ENCODE peak calls at places on chromosome 5, in eight cellular contexts. L is epithelial cell of esophagus, E is spleen, Q is uterus, Y is tibial nerve, W is right lobe of liver, X is mucosa of descending colon, G is astrocyte. D is an unnamed sample.

GRCh38 chr5:66151030-66151429 is 6.9 kb downstream of the SREK1 start:
- DNase-seq in L (no peak), E (no peak), Q (no peak), Y (no peak), W (no peak), X (no peak), G (no peak), D (no peak)

GRCh38 chr5:53194086-53194485 is 84.5 kb upstream of the MOCS2 start:
- DNase-seq in L (no peak), E (no peak), Q (no peak), Y (no peak), W (no peak), X (no peak), G (peak; percentile 18), D (peak; percentile 40)

GRCh38 chr5:135386886-135387628 is 12.0 kb downstream of the MACROH2A1 start:
- DNase-seq in L (peak; percentile 98), E (peak; percentile 80), Q (no peak), Y (peak; percentile 59), W (no peak), X (peak; percentile 55), G (peak; percentile 90), D (peak; percentile 98)

GRCh38 chr5:88683506-88684135 is 199.4 kb downstream of the MEF2C start:
- DNase-seq in L (no peak), E (no peak), Q (no peak), Y (no peak), W (no peak), X (no peak), G (peak; percentile 85), D (no peak)

GRCh38 chr5:173796746-173797495 is 91.2 kb upstream of the CPEB4 start:
- DNase-seq in L (no peak), E (no peak), Q (no peak), Y (no peak), W (peak; percentile 40), X (no peak), G (no peak), D (no peak)

GRCh38 chr5:80754900-80755299 is 100.1 kb upstream of the DHFR start:
- DNase-seq in L (no peak), E (no peak), Q (no peak), Y (peak; percentile 33), W (no peak), X (no peak), G (peak; percentile 63), D (no peak)

GRCh38 chr5:181171782-181172181 is 24.4 kb downstream of the OR2V2 start:
- DNase-seq in L (no peak), E (no peak), Q (no peak), Y (no peak), W (no peak), X (no peak), G (no peak), D (no peak)

GRCh38 chr5:144691936-144692335 is 521.3 kb downstream of the KCTD16 start:
- DNase-seq in L (no peak), E (no peak), Q (no peak), Y (no peak), W (no peak), X (no peak), G (peak; percentile 22), D (no peak)

GRCh38 chr5:1897386-1897785 is 14.7 kb upstream of the IRX4 start:
- DNase-seq in L (no peak), E (peak; percentile 50), Q (no peak), Y (no peak), W (no peak), X (no peak), G (no peak), D (no peak)
- H3K4me3 ChIP-seq in L (no peak overlapping the region), E (no peak overlapping the region), Q (no peak overlapping the region), Y (no peak overlapping the region), W (no peak overlapping the region), X (no peak overlapping the region), G (no peak overlapping the region), D (no peak overlapping the region)

DNA sequence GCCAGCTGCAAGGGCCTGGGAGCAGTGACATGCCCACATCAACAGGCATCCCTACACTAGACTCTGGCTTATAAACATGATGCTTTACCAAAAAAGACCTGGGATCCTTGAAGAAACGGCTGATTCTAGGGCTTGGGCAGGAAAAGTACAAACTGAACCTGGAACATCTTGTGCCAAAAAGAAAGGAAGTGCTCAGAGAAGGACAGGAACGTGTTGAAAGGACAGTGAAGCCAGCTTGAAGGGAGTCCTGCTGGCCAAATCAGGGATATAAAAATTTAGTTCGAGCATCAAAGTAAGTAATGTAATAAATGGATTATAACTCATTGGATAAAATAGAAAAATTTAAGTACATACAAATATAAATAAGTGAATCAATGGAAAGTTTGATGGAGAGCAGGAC is 58.1 kb downstream of the ALDH7A1 start:
- DNase-seq in L (no peak), E (no peak), Q (no peak), Y (no peak), W (no peak), X (no peak), G (no peak), D (no peak)
- TF ChIP-seq CTCF in L (no peak), E (no peak), Q (no peak), Y (no peak), W (peak; percentile 15), X (no peak), G (no peak), D (no peak)

GRCh38 chr5:150618188-150618587 is 22.3 kb upstream of the SYNPO start:
- DNase-seq in L (no peak), E (no peak), Q (no peak), Y (no peak), W (no peak), X (no peak), G (no peak), D (no peak)
- H3K4me3 ChIP-seq in L (no peak overlapping the region), E (no peak overlapping the region), Q (no peak overlapping the region), Y (no peak overlapping the region), W (no peak overlapping the region), X (no peak overlapping the region), G (no peak overlapping the region), D (no peak overlapping the region)

DNA sequence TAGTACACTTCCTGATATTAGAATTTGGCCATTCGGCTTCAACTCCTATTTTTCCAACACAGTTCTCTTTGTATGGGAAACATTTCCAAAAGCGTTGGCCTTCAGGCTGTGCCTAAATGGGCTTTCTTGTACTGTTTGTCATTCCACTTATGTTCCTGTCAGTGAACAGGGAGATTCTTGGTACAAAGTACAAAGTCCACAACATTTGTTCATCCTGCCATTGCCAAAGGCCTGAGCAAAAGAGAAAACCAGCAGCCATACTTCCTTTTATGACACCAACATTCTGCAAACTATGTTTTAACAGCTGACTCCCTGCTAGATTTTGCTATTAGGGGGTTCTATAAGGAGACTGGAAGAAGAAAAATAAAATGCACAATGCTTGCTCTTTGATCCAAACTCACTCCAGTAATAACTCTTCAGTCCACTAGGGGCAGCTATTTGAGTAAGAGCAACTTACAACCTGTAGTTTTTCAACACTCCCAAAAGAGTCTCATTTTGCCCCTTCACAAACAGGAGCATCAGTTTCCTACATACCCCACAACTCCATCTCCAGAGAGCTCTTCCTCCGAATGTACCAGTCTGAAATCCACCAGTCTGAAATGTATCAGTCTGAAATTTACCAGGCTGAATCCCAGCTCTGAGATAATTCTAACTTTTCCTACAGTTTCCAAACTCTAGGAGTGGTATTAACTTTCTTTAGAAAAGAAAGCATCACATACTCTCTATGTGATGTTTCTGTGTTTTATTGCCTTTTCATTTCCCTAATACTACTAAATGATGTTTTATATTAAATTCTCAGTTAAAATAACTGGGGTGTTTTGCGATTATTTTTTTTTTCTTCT is 693.8 kb downstream of the DNAH5 start:
- DNase-seq in L (peak; percentile 30), E (no peak), Q (no peak), Y (no peak), W (no peak), X (no peak), G (no peak), D (peak; percentile 1)
- TF ChIP-seq CTCF in L (peak; percentile 55), E (no peak), Q (no peak), Y (peak; percentile 17), W (peak; percentile 26), X (no peak), G (peak; percentile 43), D (peak; percentile 47)

DNA sequence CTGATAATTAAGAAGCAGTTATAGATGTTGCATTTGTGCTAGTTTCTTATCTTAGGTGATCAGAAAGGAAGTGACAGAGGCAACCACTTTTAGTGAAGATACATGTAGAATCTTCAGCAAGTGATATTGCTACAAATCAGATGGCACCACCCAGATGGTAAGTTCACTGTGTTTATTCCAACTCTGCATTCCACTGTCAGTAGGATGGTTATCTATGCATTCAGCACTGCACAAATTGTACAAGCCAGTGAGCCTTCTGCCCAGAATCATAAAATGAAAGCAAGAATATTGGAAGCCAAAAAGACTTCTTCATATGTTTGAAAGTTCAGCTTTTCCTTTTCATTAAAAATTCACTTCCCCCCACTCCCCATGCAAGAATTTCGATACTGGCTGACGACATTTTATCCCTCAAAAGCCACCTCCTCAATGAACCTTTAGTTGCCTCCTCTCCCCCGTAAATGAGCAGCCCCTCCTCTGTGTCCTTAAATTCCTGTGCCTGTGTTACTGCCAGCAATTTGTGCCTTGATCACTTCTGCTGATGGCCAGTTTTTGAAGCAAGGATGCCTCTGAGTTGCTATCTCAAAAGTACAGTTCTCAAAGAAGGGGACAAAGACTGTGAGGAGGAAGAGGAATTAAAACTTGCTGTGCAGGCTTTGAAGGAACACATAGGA is 91.6 kb downstream of the ZSWIM6 start:
- DNase-seq in L (no peak), E (no peak), Q (no peak), Y (no peak), W (no peak), X (no peak), G (no peak), D (no peak)
- H3K4me3 ChIP-seq in L (no peak overlapping the region), E (peak overlapping the region; percentile 0), Q (no peak overlapping the region), Y (peak overlapping the region; percentile 7), W (no peak overlapping the region), X (no peak overlapping the region), G (no peak overlapping the region), D (peak overlapping the region; percentile 19)

GRCh38 chr5:11384441-11385250 is 519.6 kb downstream of the CTNND2 start:
- DNase-seq in L (peak; percentile 20), E (no peak), Q (no peak), Y (no peak), W (no peak), X (peak; percentile 38), G (no peak), D (no peak)
- TF ChIP-seq CTCF in L (no peak), E (no peak), Q (no peak), Y (no peak), W (no peak), X (no peak), G (no peak), D (no peak)